ENCODE peak calls at places on chromosomes 12 and 14, in five cellular contexts. S is activated CD4-positive, alpha-beta T cell treated with anti-CD3 and anti-CD28 coated beads, Interleukin-2, amount 50 U/mL, for 1 hour; E is iPS-NIHi11; Q is IMR-90; P is posterior cingulate gyrus. Y is an unnamed sample.

GRCh38 chr12:56931474-56931978 is 2.7 kb downstream of the SDR9C7 start:
- DNase-seq in S (no peak), E (peak; percentile 39), Q (peak; percentile 57), P (no peak), Y (peak; percentile 33)

GRCh38 chr12:95918194-95918993 is 24.0 kb downstream of the CCDC38 start:
- DNase-seq in S (peak; percentile 24), E (peak; percentile 71), Q (peak; percentile 42), P (no peak), Y (peak; percentile 84)

GRCh38 chr12:60168441-60168840 is 572.6 kb downstream of the SLC16A7 start:
- DNase-seq in S (no peak), E (no peak), Q (no peak), P (no peak), Y (no peak)

GRCh38 chr12:55039761-55040160 is 20.0 kb downstream of the NEUROD4 start:
- DNase-seq in S (no peak), E (no peak), Q (no peak), P (no peak), Y (peak; percentile 77)

GRCh38 chr14:95870772-95871171 is 5.9 kb upstream of the TUNAR start:
- DNase-seq in S (no peak), E (no peak), Q (no peak), P (no peak), Y (no peak)

GRCh38 chr14:42710071-42710470 is 1103.4 kb downstream of the LRFN5 start:
- DNase-seq in S (no peak), E (no peak), Q (peak; percentile 0), P (no peak), Y (no peak)

GRCh38 chr12:7293670-7294069 is 10.2 kb upstream of the ACSM4 start:
- DNase-seq in S (no peak), E (no peak), Q (no peak), P (no peak), Y (no peak)

GRCh38 chr12:71846322-71846940 is 6.9 kb downstream of the TBC1D15 start:
- DNase-seq in S (no peak), E (peak; percentile 41), Q (peak; percentile 47), P (no peak), Y (peak; percentile 35)

GRCh38 chr14:65478596-65478995 is 66.1 kb downstream of the FUT8 start:
- DNase-seq in S (no peak), E (no peak), Q (peak; percentile 10), P (no peak), Y (peak; percentile 72)

GRCh38 chr12:53518381-53518780 is 11.1 kb upstream of the NPFF start:
- DNase-seq in S (no peak), E (no peak), Q (peak; percentile 41), P (no peak), Y (no peak)

GRCh38 chr12:1443421-1444141 is 150.8 kb downstream of the FBXL14 start:
- DNase-seq in S (no peak), E (no peak), Q (peak; percentile 96), P (no peak), Y (no peak)

GRCh38 chr12:80154261-80154660 is 54.9 kb downstream of the OTOGL start:
- DNase-seq in S (no peak), E (no peak), Q (peak; percentile 66), P (no peak), Y (peak; percentile 50)

Y was measured in NCI-H69.